ENCODE peak calls at places on chromosome 2, in four cellular contexts. One of them, this sample, is unnamed.

GRCh38 chr2:211591456-211591855 is 947.1 kb downstream of the ERBB4 start:
- DNase-seq in mammary epithelial cell: no peak
- DNase-seq in ascending aorta: no peak
- DNase-seq in spleen: no peak
- DNase-seq in this sample: no peak

GRCh38 chr2:118992740-118993391 is 50.9 kb downstream of the MARCO start:
- DNase-seq in mammary epithelial cell: peak; percentile 87
- DNase-seq in ascending aorta: no peak
- DNase-seq in spleen: no peak
- DNase-seq in this sample: no peak

GRCh38 chr2:27081984-27082772 is 3.8 kb downstream of the EMILIN1 start:
- DNase-seq in mammary epithelial cell: no peak
- DNase-seq in ascending aorta: no peak
- DNase-seq in spleen: peak; percentile 86
- DNase-seq in this sample: no peak

GRCh38 chr2:240051697-240052096 is 1.6 kb downstream of the OR6B3 start:
- DNase-seq in mammary epithelial cell: no peak
- DNase-seq in ascending aorta: no peak
- DNase-seq in spleen: no peak
- DNase-seq in this sample: no peak

GRCh38 chr2:114265256-114265655 is 177.2 kb upstream of the DPP10 start:
- DNase-seq in mammary epithelial cell: no peak
- DNase-seq in ascending aorta: no peak
- DNase-seq in spleen: no peak
- DNase-seq in this sample: no peak

GRCh38 chr2:20224716-20225293 is at the start of gene SDC1:
- DNase-seq in mammary epithelial cell: peak; percentile 77
- DNase-seq in ascending aorta: no peak
- DNase-seq in spleen: peak; percentile 76
- DNase-seq in this sample: peak; percentile 73

GRCh38 chr2:120251863-120252206 is 817 bp upstream of the RALB start:
- DNase-seq in mammary epithelial cell: no peak
- DNase-seq in ascending aorta: no peak
- DNase-seq in spleen: no peak
- DNase-seq in this sample: no peak

GRCh38 chr2:235003096-235003775 is 51.4 kb downstream of the SH3BP4 start:
- DNase-seq in mammary epithelial cell: no peak
- DNase-seq in ascending aorta: no peak
- DNase-seq in spleen: peak; percentile 72
- DNase-seq in this sample: no peak

GRCh38 chr2:187003611-187004010 is 154.6 kb upstream of the ZSWIM2 start:
- DNase-seq in mammary epithelial cell: no peak
- DNase-seq in ascending aorta: no peak
- DNase-seq in spleen: no peak
- DNase-seq in this sample: no peak

GRCh38 chr2:152635635-152636298 is 81.5 kb downstream of the PRPF40A start:
- DNase-seq in mammary epithelial cell: peak; percentile 42
- DNase-seq in ascending aorta: peak; percentile 69
- DNase-seq in spleen: peak; percentile 75
- DNase-seq in this sample: peak; percentile 49

GRCh38 chr2:196170202-196170680 is 1.1 kb downstream of the STK17B start:
- DNase-seq in mammary epithelial cell: peak; percentile 45
- DNase-seq in ascending aorta: no peak
- DNase-seq in spleen: no peak
- DNase-seq in this sample: peak; percentile 20

GRCh38 chr2:150586858-150587257 is 99.4 kb upstream of the RND3 start:
- DNase-seq in mammary epithelial cell: peak; percentile 86
- DNase-seq in ascending aorta: no peak
- DNase-seq in spleen: no peak
- DNase-seq in this sample: no peak

GRCh38 chr2:241410739-241411176 is 54.7 kb downstream of the FARP2 start:
- DNase-seq in mammary epithelial cell: peak; percentile 29
- DNase-seq in ascending aorta: no peak
- DNase-seq in spleen: no peak
- DNase-seq in this sample: no peak

GRCh38 chr2:48209214-48209885 is 303.1 kb upstream of the FBXO11 start:
- DNase-seq in mammary epithelial cell: peak; percentile 52
- DNase-seq in ascending aorta: no peak
- DNase-seq in spleen: no peak
- DNase-seq in this sample: no peak

GRCh38 chr2:131105950-131106801 is 1.0 kb downstream of the PLEKHB2 start:
- DNase-seq in mammary epithelial cell: peak; percentile 59
- DNase-seq in ascending aorta: peak; percentile 68
- DNase-seq in spleen: peak; percentile 84
- DNase-seq in this sample: no peak

GRCh38 chr2:191738667-191739066 is 60.7 kb downstream of the NABP1 start:
- DNase-seq in mammary epithelial cell: no peak
- DNase-seq in ascending aorta: no peak
- DNase-seq in spleen: no peak
- DNase-seq in this sample: no peak

GRCh38 chr2:239728751-239729150 is 296.4 kb downstream of the NDUFA10 start:
- DNase-seq in mammary epithelial cell: no peak
- DNase-seq in ascending aorta: peak; percentile 53
- DNase-seq in spleen: peak; percentile 56
- DNase-seq in this sample: no peak

GRCh38 chr2:18684202-18685040 is 95.1 kb upstream of the NT5C1B start:
- DNase-seq in mammary epithelial cell: no peak
- DNase-seq in ascending aorta: no peak
- DNase-seq in spleen: no peak
- DNase-seq in this sample: no peak

GRCh38 chr2:95374029-95374428 is 28.5 kb upstream of the FAHD2A start:
- DNase-seq in mammary epithelial cell: no peak
- DNase-seq in ascending aorta: peak; percentile 12
- DNase-seq in spleen: peak; percentile 41
- DNase-seq in this sample: no peak

GRCh38 chr2:176285321-176285720 is 16.1 kb downstream of the MTX2 start:
- DNase-seq in mammary epithelial cell: peak; percentile 46
- DNase-seq in ascending aorta: no peak
- DNase-seq in spleen: no peak
- DNase-seq in this sample: no peak

GRCh38 chr2:96409543-96410184 is 74.1 kb downstream of the NCAPH start:
- DNase-seq in mammary epithelial cell: no peak
- DNase-seq in ascending aorta: no peak
- DNase-seq in spleen: peak; percentile 88
- DNase-seq in this sample: peak; percentile 32

GRCh38 chr2:15724235-15724634 is 132.6 kb downstream of the DDX1 start:
- DNase-seq in mammary epithelial cell: no peak
- DNase-seq in ascending aorta: no peak
- DNase-seq in spleen: no peak
- DNase-seq in this sample: no peak

GRCh38 chr2:182946949-182947348 is 80.5 kb upstream of the FRZB start:
- DNase-seq in mammary epithelial cell: no peak
- DNase-seq in ascending aorta: no peak
- DNase-seq in spleen: no peak
- DNase-seq in this sample: peak; percentile 11

GRCh38 chr2:233822781-233823730 is 31.3 kb downstream of the HJURP start:
- DNase-seq in mammary epithelial cell: no peak
- DNase-seq in ascending aorta: no peak
- DNase-seq in spleen: no peak
- DNase-seq in this sample: no peak

GRCh38 chr2:163467206-163467605 is 268.6 kb downstream of the FIGN start:
- DNase-seq in mammary epithelial cell: no peak
- DNase-seq in ascending aorta: no peak
- DNase-seq in spleen: no peak
- DNase-seq in this sample: no peak

GRCh38 chr2:202104286-202104870 is 31.3 kb downstream of the KIAA2012 start:
- DNase-seq in mammary epithelial cell: peak; percentile 57
- DNase-seq in ascending aorta: no peak
- DNase-seq in spleen: no peak
- DNase-seq in this sample: peak; percentile 68

GRCh38 chr2:171087547-171087946 is 73.1 kb downstream of the TLK1 start:
- DNase-seq in mammary epithelial cell: no peak
- DNase-seq in ascending aorta: no peak
- DNase-seq in spleen: no peak
- DNase-seq in this sample: no peak

GRCh38 chr2:30408961-30409387 is 38.1 kb upstream of the LCLAT1 start:
- DNase-seq in mammary epithelial cell: no peak
- DNase-seq in ascending aorta: no peak
- DNase-seq in spleen: no peak
- DNase-seq in this sample: no peak

GRCh38 chr2:16682431-16683130 is 16.9 kb upstream of the CYRIA start:
- DNase-seq in mammary epithelial cell: no peak
- DNase-seq in ascending aorta: no peak
- DNase-seq in spleen: no peak
- DNase-seq in this sample: no peak

GRCh38 chr2:204753841-204754240 is 208.6 kb downstream of the PARD3B start:
- DNase-seq in mammary epithelial cell: no peak
- DNase-seq in ascending aorta: no peak
- DNase-seq in spleen: no peak
- DNase-seq in this sample: no peak

GRCh38 chr2:216133392-216133791 is 24.2 kb downstream of the XRCC5 start:
- DNase-seq in mammary epithelial cell: no peak
- DNase-seq in ascending aorta: no peak
- DNase-seq in spleen: no peak
- DNase-seq in this sample: no peak

GRCh38 chr2:37653805-37654378 is 17.6 kb downstream of the CDC42EP3 start:
- DNase-seq in mammary epithelial cell: peak; percentile 86
- DNase-seq in ascending aorta: peak; percentile 80
- DNase-seq in spleen: peak; percentile 86
- DNase-seq in this sample: no peak

GRCh38 chr2:37652199-37652640 is 19.2 kb downstream of the CDC42EP3 start:
- DNase-seq in mammary epithelial cell: peak; percentile 98
- DNase-seq in ascending aorta: no peak
- DNase-seq in spleen: no peak
- DNase-seq in this sample: no peak

GRCh38 chr2:37654419-37654818 is 17.0 kb downstream of the CDC42EP3 start:
- DNase-seq in mammary epithelial cell: no peak
- DNase-seq in ascending aorta: no peak
- DNase-seq in spleen: no peak
- DNase-seq in this sample: no peak

GRCh38 chr2:37654932-37655331 is 16.5 kb downstream of the CDC42EP3 start:
- DNase-seq in mammary epithelial cell: no peak
- DNase-seq in ascending aorta: no peak
- DNase-seq in spleen: no peak
- DNase-seq in this sample: no peak

DNA sequence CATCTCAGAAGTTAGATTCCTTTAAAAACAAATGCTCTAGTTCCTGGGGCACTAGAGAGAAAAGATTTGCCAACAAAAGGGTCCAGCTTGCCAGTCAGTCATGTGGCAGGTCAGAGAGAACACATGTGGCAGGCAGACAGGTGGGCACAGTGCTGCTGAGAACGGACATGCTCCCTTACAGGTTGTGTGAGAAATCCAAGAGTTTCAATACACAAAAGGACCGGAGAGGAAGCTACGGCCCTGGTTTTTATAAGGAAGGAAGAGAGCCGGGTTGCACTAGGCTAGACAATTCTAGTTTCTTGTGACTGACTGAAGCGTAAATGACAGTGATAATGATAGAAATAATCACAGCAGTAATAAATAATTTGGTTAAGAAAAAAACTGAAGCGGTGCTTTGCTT is 18.3 kb downstream of the CDC42EP3 start:
- DNase-seq in mammary epithelial cell: no peak
- DNase-seq in ascending aorta: no peak
- DNase-seq in spleen: no peak
- DNase-seq in this sample: no peak
- H3K4me1 ChIP-seq in mammary epithelial cell: peaks cover 73% of the 10 kb centered on the region
- H3K4me1 ChIP-seq in ascending aorta: peaks cover 38% of the 10 kb centered on the region
- H3K4me1 ChIP-seq in spleen: peaks cover 85% of the 10 kb centered on the region
- H3K4me1 ChIP-seq in this sample: peaks cover 61% of the 10 kb centered on the region

GRCh38 chr2:166070231-166070630 is 57.6 kb downstream of the SCN1A start:
- DNase-seq in mammary epithelial cell: no peak
- DNase-seq in ascending aorta: no peak
- DNase-seq in spleen: no peak
- DNase-seq in this sample: no peak
- TF ChIP-seq CTCF in mammary epithelial cell: no peak
- TF ChIP-seq CTCF in ascending aorta: no peak
- TF ChIP-seq CTCF in spleen: no peak
- TF ChIP-seq CTCF in this sample: no peak

DNA sequence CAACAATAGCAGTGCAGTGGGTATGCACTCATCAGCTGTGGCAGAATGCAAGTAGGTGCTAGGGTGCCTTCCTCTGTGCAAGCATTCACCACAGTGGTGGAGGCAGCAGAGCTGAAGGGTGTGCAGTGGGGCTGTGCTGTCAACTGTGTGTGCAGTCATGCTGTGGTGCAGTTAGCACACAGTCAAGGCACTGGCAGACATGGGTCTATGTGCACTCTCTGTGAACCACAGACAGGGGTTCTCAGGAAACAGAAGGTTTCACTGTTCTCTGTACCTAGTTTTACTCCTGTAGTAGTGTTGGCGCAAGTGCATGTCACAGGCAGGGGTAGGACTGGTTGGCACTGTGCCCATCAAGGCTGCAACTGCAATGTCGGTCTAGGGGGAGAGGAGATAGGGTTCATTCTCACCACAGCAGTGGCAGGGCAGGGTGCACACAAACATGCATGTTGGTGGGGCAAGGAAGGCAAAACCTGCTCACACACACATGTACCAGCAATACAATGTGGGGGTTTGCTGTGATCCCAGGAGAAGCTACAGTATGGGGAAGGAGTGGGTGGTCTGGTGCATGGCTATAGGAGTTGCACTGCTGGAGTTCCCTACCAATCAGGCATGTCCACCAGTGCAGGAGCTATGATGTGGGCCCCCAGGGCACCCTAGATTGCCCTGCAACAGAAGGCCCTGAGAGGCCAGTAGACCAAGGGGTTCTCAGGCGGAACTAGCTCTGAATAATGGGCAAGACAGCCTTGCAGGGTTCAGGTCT is 242.7 kb upstream of the DDX18 start:
- DNase-seq in mammary epithelial cell: no peak
- DNase-seq in ascending aorta: no peak
- DNase-seq in spleen: no peak
- DNase-seq in this sample: no peak
- H3K9me3 ChIP-seq in mammary epithelial cell: peaks cover 4% of the 10 kb centered on the region
- H3K9me3 ChIP-seq in ascending aorta: no peaks in the 10 kb centered on the region
- H3K9me3 ChIP-seq in spleen: peaks cover 28% of the 10 kb centered on the region
- H3K9me3 ChIP-seq in this sample: no peaks in the 10 kb centered on the region

GRCh38 chr2:42103829-42104228 is 56.0 kb downstream of the PKDCC start:
- DNase-seq in mammary epithelial cell: no peak
- DNase-seq in ascending aorta: no peak
- DNase-seq in spleen: no peak
- DNase-seq in this sample: no peak
- H3K4me1 ChIP-seq in mammary epithelial cell: peaks cover 5% of the 10 kb centered on the region
- H3K4me1 ChIP-seq in ascending aorta: no peaks in the 10 kb centered on the region
- H3K4me1 ChIP-seq in spleen: peaks cover 87% of the 10 kb centered on the region
- H3K4me1 ChIP-seq in this sample: peaks cover 7% of the 10 kb centered on the region

This sample was measured in BE2C.